ENCODE peak calls at places on chromosomes 12 and 14, in four cellular contexts. H, A, Q and G are unnamed samples.

GRCh38 chr12:82413994-82414393 is 55.7 kb downstream of the METTL25 start:
- DNase-seq in Q (peak), H (no peak), A (no peak), G (no peak)

GRCh38 chr14:105876829-105877228 is 350.4 kb downstream of the TMEM121 start:
- DNase-seq in H (no peak), A (no peak), Q (no peak), G (peak)

GRCh38 chr14:104155513-104155912 is 17.1 kb downstream of the KIF26A start:
- DNase-seq in A (no peak), H (no peak), Q (peak), G (no peak)

GRCh38 chr12:77113971-77114370 is 48.6 kb upstream of the E2F7 start:
- DNase-seq in A (no peak), H (no peak), Q (no peak), G (no peak)

GRCh38 chr12:67070604-67071003 is 198.6 kb upstream of the CAND1 start:
- DNase-seq in H (no peak), Q (no peak), A (no peak), G (no peak)

GRCh38 chr12:108609535-108610335 is 11.9 kb upstream of the TMEM119 start:
- DNase-seq in Q (no peak), H (no peak), A (no peak), G (peak)

GRCh38 chr12:75390899-75391538 is at the start of gene GLIPR1L2:
- DNase-seq in H (peak), Q (peak), A (peak), G (peak)

GRCh38 chr14:92514844-92515509 is 1.4 kb downstream of the RIN3 start:
- DNase-seq in A (no peak), Q (no peak), H (no peak), G (no peak)

GRCh38 chr12:100234166-100234565 is 32.7 kb downstream of the DEPDC4 start:
- DNase-seq in Q (peak), A (no peak), H (peak), G (no peak)

GRCh38 chr12:19044877-19045276 is 84.7 kb upstream of the PLEKHA5 start:
- DNase-seq in Q (no peak), H (no peak), A (no peak), G (no peak)

GRCh38 chr14:94663965-94664704 is 51.9 kb downstream of the SERPINA3 start:
- DNase-seq in H (no peak), Q (no peak), A (no peak), G (no peak)

GRCh38 chr14:88554458-88555286 is at the start of gene PTPN21:
- DNase-seq in Q (peak), H (peak), A (no peak), G (peak)

GRCh38 chr12:122467983-122468382 is 32.7 kb downstream of the ZCCHC8 start:
- DNase-seq in Q (no peak), A (no peak), H (no peak), G (no peak)

GRCh38 chr14:103696466-103697071 is 18.7 kb downstream of the XRCC3 start:
- DNase-seq in H (no peak), A (no peak), Q (no peak), G (no peak)

GRCh38 chr14:100030441-100031153 is 34.6 kb upstream of the EVL start:
- DNase-seq in H (no peak), A (no peak), Q (peak), G (no peak)

GRCh38 chr12:45051490-45052105 is 699 bp upstream of the DBX2 start:
- DNase-seq in A (no peak), Q (peak), H (no peak), G (no peak)

GRCh38 chr12:47226199-47226598 is 146.4 kb upstream of the AMIGO2 start:
- DNase-seq in A (no peak), Q (no peak), H (no peak), G (no peak)

GRCh38 chr12:57063991-57064725 is 14.2 kb upstream of the MYO1A start:
- DNase-seq in H (no peak), Q (no peak), A (peak), G (no peak)

GRCh38 chr12:64091186-64091585 is 130.9 kb downstream of the KICS2 start:
- DNase-seq in H (no peak), A (no peak), Q (no peak), G (no peak)

GRCh38 chr14:67239582-67239981 is 1.7 kb upstream of the PALS1 start:
- DNase-seq in A (no peak), Q (no peak), H (no peak), G (no peak)

GRCh38 chr12:64036414-64036813 is 185.7 kb downstream of the KICS2 start:
- DNase-seq in H (no peak), Q (peak), A (no peak), G (no peak)

GRCh38 chr12:113239288-113239771 is 18.1 kb downstream of the TPCN1 start:
- DNase-seq in A (no peak), Q (peak), H (no peak), G (no peak)

GRCh38 chr12:57446292-57446960 is 8.7 kb upstream of the INHBE start:
- DNase-seq in A (no peak), Q (no peak), H (no peak), G (no peak)

GRCh38 chr12:13534242-13534641 is 337.7 kb downstream of the EMP1 start:
- DNase-seq in A (no peak), Q (no peak), H (no peak), G (no peak)

GRCh38 chr14:105209091-105209490 is 28.0 kb upstream of the NUDT14 start:
- DNase-seq in A (no peak), H (no peak), Q (no peak), G (no peak)

GRCh38 chr12:120571299-120571698 is 9.9 kb downstream of the POP5 start:
- DNase-seq in A (no peak), H (no peak), Q (no peak), G (no peak)

GRCh38 chr12:132127041-132127440 is 17.1 kb downstream of the DDX51 start:
- DNase-seq in Q (no peak), H (no peak), A (no peak), G (no peak)

GRCh38 chr12:32489070-32489469 is 89.7 kb downstream of the FGD4 start:
- DNase-seq in H (no peak), A (no peak), Q (no peak), G (no peak)

GRCh38 chr14:74488788-74489397 is 4.2 kb downstream of the NPC2 start:
- DNase-seq in H (no peak), Q (peak), A (no peak), G (no peak)

GRCh38 chr12:27861428-27862167 is 81.6 kb upstream of the MANSC4 start:
- DNase-seq in H (no peak), A (peak), Q (no peak), G (no peak)

GRCh38 chr12:124317400-124317799 is 22.5 kb downstream of the RFLNA start:
- DNase-seq in Q (no peak), A (no peak), H (no peak), G (no peak)

GRCh38 chr12:124316257-124316656 is 21.4 kb downstream of the RFLNA start:
- DNase-seq in Q (no peak), H (no peak), A (no peak), G (no peak)

GRCh38 chr12:124314207-124314606 is 19.3 kb downstream of the RFLNA start:
- DNase-seq in Q (no peak), H (no peak), A (no peak), G (no peak)

GRCh38 chr12:124312601-124313000 is 17.7 kb downstream of the RFLNA start:
- DNase-seq in A (no peak), H (no peak), Q (no peak), G (no peak)

DNA sequence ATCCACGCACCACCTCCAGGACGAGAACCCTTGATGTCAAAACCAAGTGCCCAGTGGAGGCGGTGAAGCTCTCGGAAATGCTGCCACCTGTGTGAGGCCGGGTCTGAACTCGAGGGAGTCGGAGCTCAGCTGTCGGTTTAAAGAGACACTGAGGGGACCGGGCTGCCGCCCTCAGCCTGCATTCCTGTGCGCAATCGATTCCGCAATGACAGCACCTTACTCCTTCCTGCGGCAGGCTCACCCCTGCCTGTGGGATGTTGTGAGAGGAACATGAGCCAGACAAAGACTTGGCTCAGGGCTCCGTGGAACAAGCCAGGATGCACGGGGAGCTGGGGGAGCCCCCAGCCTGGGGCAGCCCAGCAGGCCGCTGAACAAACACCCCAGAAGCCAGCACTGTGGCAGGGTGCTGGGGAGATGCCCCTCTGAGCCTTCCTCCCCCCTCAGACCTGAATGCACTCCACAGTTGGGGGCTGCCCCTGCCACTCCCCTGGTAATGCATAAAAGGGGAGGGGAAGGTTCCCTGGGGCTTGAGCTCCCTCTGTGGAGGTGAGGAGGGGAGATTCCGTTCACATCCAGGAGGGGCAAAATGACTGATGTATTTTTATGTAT is 20.5 kb downstream of the RFLNA start:
- DNase-seq in H (no peak), A (no peak), Q (no peak), G (no peak)
- TF ChIP-seq CTCF in H (no peak), A (no peak), Q (no peak), G (no peak)

GRCh38 chr14:23378612-23379220 is 1.9 kb downstream of the CMTM5 start:
- DNase-seq in A (no peak), Q (no peak), H (no peak), G (no peak)

GRCh38 chr14:23381871-23382270 is 5.0 kb downstream of the CMTM5 start:
- DNase-seq in Q (no peak), A (no peak), H (no peak), G (no peak)

GRCh38 chr14:23381017-23381375 is 4.2 kb downstream of the CMTM5 start:
- DNase-seq in A (no peak), Q (no peak), H (no peak), G (no peak)

GRCh38 chr14:23379331-23380196 is 2.7 kb downstream of the CMTM5 start:
- DNase-seq in A (peak), H (peak), Q (peak), G (no peak)

DNA sequence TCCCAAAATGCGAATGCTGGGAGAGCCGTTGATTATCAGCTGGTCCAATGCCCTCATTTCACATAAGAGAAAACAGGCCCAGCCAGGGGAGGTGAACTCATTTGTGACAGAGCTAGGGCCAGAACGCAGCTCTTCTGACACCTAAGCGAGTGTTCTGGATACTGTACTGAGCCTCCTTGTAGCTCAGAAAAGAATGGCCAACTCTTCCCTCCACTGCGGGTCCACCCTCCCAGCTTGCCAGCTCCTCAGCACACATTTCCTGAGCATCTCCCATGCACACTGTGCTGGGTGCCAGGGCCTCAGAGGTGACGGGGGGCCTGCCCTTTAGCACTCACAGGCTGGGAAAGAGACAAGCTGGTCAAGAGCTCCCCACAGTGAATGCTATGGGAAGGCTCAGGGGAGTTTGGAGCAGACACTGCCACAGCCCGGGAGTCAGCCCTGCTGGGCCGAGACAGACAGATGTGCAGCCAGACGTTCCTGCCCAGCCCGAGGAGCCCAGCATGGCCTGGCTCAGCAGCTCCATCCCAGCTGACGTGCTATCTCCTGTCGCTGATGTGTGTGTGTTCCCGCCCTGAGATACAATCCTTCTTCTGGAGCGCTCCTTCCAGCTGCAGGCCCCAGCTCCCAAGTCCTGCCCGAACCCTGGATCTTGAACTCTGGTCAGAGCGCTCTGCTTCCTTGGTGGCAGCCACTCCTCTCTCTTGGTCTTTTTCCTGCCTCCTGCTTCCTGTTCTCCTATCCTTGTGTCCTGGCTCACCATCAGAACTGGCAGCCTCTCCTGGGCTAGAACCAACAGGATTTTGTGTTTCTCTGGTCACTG is 3.6 kb downstream of the CMTM5 start:
- DNase-seq in H (no peak), A (no peak), Q (no peak), G (no peak)
- TF ChIP-seq CTCF in H (no peak), A (no peak), Q (peak), G (no peak)

GRCh38 chr14:26531894-26532293 is 65.9 kb downstream of the NOVA1 start:
- DNase-seq in H (no peak), A (no peak), Q (peak), G (no peak)
- TF ChIP-seq CTCF in H (no peak), A (no peak), Q (peak), G (no peak)

DNA sequence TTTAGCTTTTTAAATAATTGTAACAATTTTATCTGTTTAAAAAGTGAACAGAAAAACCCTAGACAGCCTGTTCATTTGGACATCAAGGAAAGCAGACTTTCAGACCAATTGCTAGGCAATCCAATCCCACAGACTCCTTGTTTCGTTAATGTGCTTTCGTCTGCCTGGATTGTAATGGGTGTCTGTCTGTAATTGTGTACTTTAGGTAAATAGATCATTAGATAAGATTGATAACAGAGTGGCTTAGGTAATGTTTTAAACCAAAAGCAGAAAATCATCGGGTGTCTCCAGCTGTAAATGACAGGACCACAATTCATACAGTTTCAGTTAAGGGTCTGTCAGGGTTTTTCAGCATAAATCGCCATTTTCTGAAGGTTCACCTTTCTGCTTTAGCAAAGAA is 19.7 kb downstream of the CCDC60 start:
- DNase-seq in Q (no peak), H (no peak), A (no peak), G (no peak)
- TF ChIP-seq CTCF in Q (no peak), H (no peak), A (no peak), G (no peak)

GRCh38 chr14:21191261-21191808 is 35.5 kb upstream of the OR5AU1 start:
- DNase-seq in A (no peak), Q (no peak), H (no peak), G (no peak)
- TF ChIP-seq CTCF in A (no peak), Q (no peak), H (no peak), G (no peak)

GRCh38 chr12:94094700-94095099 is 53.7 kb upstream of the PLXNC1 start:
- DNase-seq in A (no peak), Q (no peak), H (no peak), G (no peak)
- TF ChIP-seq CTCF in A (no peak), Q (no peak), H (no peak), G (no peak)

GRCh38 chr14:51430079-51430478 is 190.0 kb downstream of the TMX1 start:
- DNase-seq in H (no peak), Q (peak), A (no peak), G (no peak)
- TF ChIP-seq CTCF in H (no peak), Q (no peak), A (no peak), G (no peak)

GRCh38 chr12:24600559-24600958 is 348.3 kb downstream of the BCAT1 start:
- DNase-seq in Q (no peak), A (no peak), H (no peak), G (no peak)
- TF ChIP-seq CTCF in Q (no peak), A (no peak), H (no peak), G (no peak)